ENCODE peak calls at places on chromosomes 4 and X, in five cellular contexts. W is HEK293T, D is anterior cingulate cortex, T is aorta, S is transverse colon. P is an unnamed sample.

GRCh38 chrX:34559325-34559724 is 97.8 kb downstream of the TMEM47 start:
- DNase-seq in D (no peak), T (no peak), S (no peak), W (no peak), P (no peak)

GRCh38 chr4:1023241-1023640 is 11.8 kb downstream of the FGFRL1 start:
- DNase-seq in W (no peak), D (no peak), S (no peak), T (no peak), P (no peak)

GRCh38 chrX:119763836-119764387 is 5.5 kb downstream of the SOWAHD start:
- DNase-seq in S (no peak), W (no peak), T (no peak), D (no peak), P (no peak)

GRCh38 chr4:179110356-179110755 is 1668.1 kb upstream of the AGA start:
- DNase-seq in S (no peak), W (peak), T (no peak), D (no peak), P (no peak)

GRCh38 chrX:120604359-120604782 is 470 bp downstream of the MCTS1 start:
- DNase-seq in W (peak), T (no peak), S (peak), D (no peak), P (peak)

GRCh38 chr4:127995776-127996175 is 30.6 kb downstream of the ABHD18 start:
- DNase-seq in D (no peak), T (no peak), W (no peak), S (no peak), P (peak)

GRCh38 chr4:6199344-6199921 is 916 bp downstream of the JAKMIP1 start:
- DNase-seq in S (no peak), T (no peak), W (no peak), D (no peak), P (no peak)

GRCh38 chrX:107571296-107571998 is 56.9 kb upstream of the PRPS1 start:
- DNase-seq in S (no peak), D (peak), T (peak), W (no peak), P (peak)

GRCh38 chrX:69070949-69071650 is 94.2 kb downstream of the PJA1 start:
- DNase-seq in T (peak), D (no peak), S (peak), W (no peak), P (no peak)

GRCh38 chrX:153775631-153776595 is 4.9 kb upstream of the SRPK3 start:
- DNase-seq in S (no peak), T (peak), W (no peak), D (no peak), P (no peak)

GRCh38 chrX:50779694-50780093 is 34.3 kb downstream of the SHROOM4 start:
- DNase-seq in W (no peak), S (no peak), T (no peak), D (no peak), P (no peak)

P was measured in NCI-H226.